ENCODE peak calls at places on chromosomes 16 and 17, in nine cellular contexts. Q, L, X, P, A, D, K, C and N are unnamed samples.

GRCh38 chr16:69853481-69853880 is 91.3 kb downstream of the WWP2 start:
- DNase-seq in Q (no peak), X (no peak), C (no peak), P (no peak), D (no peak), L (no peak), A (no peak), K (no peak), N (no peak)

GRCh38 chr16:66081967-66082366 is 284.5 kb upstream of the CDH5 start:
- DNase-seq in A (no peak), Q (peak), D (no peak), C (no peak), P (no peak), K (peak), L (no peak), X (no peak), N (no peak)

GRCh38 chr16:3872216-3872895 is 8.2 kb downstream of the CREBBP start:
- DNase-seq in C (no peak), K (no peak), A (no peak), Q (no peak), D (no peak), L (no peak), X (no peak), P (no peak), N (no peak)

GRCh38 chr16:65521685-65522338 is 399.9 kb upstream of the CDH11 start:
- DNase-seq in X (no peak), L (no peak), C (no peak), K (no peak), D (no peak), A (no peak), P (no peak), Q (no peak), N (no peak)

GRCh38 chr17:45144199-45145034 is 3.9 kb upstream of the HEXIM1 start:
- DNase-seq in D (peak), K (no peak), X (no peak), P (no peak), L (no peak), Q (no peak), C (no peak), A (no peak), N (no peak)

GRCh38 chr16:27924411-27925118 is 138.9 kb downstream of the GSG1L start:
- DNase-seq in P (no peak), C (no peak), A (no peak), Q (no peak), X (no peak), K (peak), D (no peak), L (no peak), N (no peak)

GRCh38 chr17:30271102-30271501 is 20.6 kb downstream of the BLMH start:
- DNase-seq in A (no peak), K (no peak), C (no peak), D (no peak), P (no peak), Q (no peak), L (no peak), X (no peak), N (no peak)

GRCh38 chr17:57935833-57936807 is 19.1 kb downstream of the CUEDC1 start:
- DNase-seq in L (no peak), C (no peak), A (no peak), D (no peak), X (no peak), P (no peak), Q (no peak), K (no peak), N (no peak)

GRCh38 chr17:72373910-72374741 is 253.3 kb downstream of the SOX9 start:
- DNase-seq in C (no peak), A (no peak), L (no peak), K (no peak), X (no peak), Q (no peak), D (no peak), P (no peak), N (no peak)

GRCh38 chr17:40069751-40070643 is 7.2 kb downstream of the THRA start:
- DNase-seq in P (no peak), X (peak), C (peak), K (peak), A (peak), L (peak), Q (no peak), D (peak), N (no peak)